ENCODE peak calls at places on chromosome 16, in five cellular contexts. P is HepG2, N is GM12878, G is K562, R is GM23338. K is an unnamed sample.

GRCh38 chr16:70438325-70438982 is 446 bp downstream of the ST3GAL2 start:
- DNase-seq in P (no peak), N (no peak), G (peak), R (peak), K (no peak)

GRCh38 chr16:24993722-24994686 is 21.2 kb downstream of the ARHGAP17 start:
- DNase-seq in P (peak), N (no peak), G (peak), R (no peak), K (no peak)

GRCh38 chr16:87358250-87358649 is 25.3 kb downstream of the FBXO31 start:
- DNase-seq in P (no peak), N (no peak), G (no peak), R (no peak), K (no peak)

GRCh38 chr16:56708418-56708817 is 21.5 kb upstream of the NUP93 start:
- DNase-seq in P (no peak), N (no peak), G (no peak), R (peak), K (no peak)

GRCh38 chr16:57867000-57867561 is 64.8 kb upstream of the KIFC3 start:
- DNase-seq in P (no peak), N (no peak), G (no peak), R (no peak), K (no peak)

GRCh38 chr16:24093049-24093448 is 163.1 kb upstream of the CACNG3 start:
- DNase-seq in P (no peak), N (no peak), G (no peak), R (no peak), K (no peak)

GRCh38 chr16:87226926-87227650 is 90.1 kb downstream of the C16orf95 start:
- DNase-seq in P (no peak), N (no peak), G (no peak), R (no peak), K (no peak)

GRCh38 chr16:72856797-72857196 is 191.1 kb downstream of the ZFHX3 start:
- DNase-seq in P (peak), N (no peak), G (no peak), R (peak), K (no peak)

GRCh38 chr16:88634994-88635670 is 3.2 kb upstream of the IL17C start:
- DNase-seq in P (no peak), N (no peak), G (no peak), R (no peak), K (no peak)

GRCh38 chr16:70391881-70392481 is 45.3 kb downstream of the DDX19A start:
- DNase-seq in P (no peak), N (no peak), G (no peak), R (no peak), K (no peak)

GRCh38 chr16:85227262-85227923 is 115.1 kb upstream of the CIBAR2 start:
- DNase-seq in P (no peak), N (peak), G (no peak), R (no peak), K (no peak)

GRCh38 chr16:87897563-87898505 is 28.5 kb upstream of the SLC7A5 start:
- DNase-seq in P (no peak), N (no peak), G (no peak), R (no peak), K (no peak)

GRCh38 chr16:65698943-65699342 is 577.1 kb upstream of the CDH11 start:
- DNase-seq in P (no peak), N (no peak), G (no peak), R (no peak), K (no peak)

GRCh38 chr16:871562-872330 is 71.2 kb upstream of the GNG13 start:
- DNase-seq in P (no peak), N (no peak), G (no peak), R (no peak), K (no peak)

GRCh38 chr16:56709686-56710040 is 20.3 kb upstream of the NUP93 start:
- DNase-seq in P (no peak), N (no peak), G (no peak), R (no peak), K (no peak)

GRCh38 chr16:56915311-56916105 is 16.4 kb upstream of the HERPUD1 start:
- DNase-seq in P (no peak), N (no peak), G (no peak), R (no peak), K (no peak)

GRCh38 chr16:72997141-72997542 is 50.8 kb downstream of the ZFHX3 start:
- DNase-seq in P (no peak), N (no peak), G (no peak), R (no peak), K (no peak)

GRCh38 chr16:985237-985636 is 3.7 kb downstream of the SOX8 start:
- DNase-seq in P (no peak), N (no peak), G (no peak), R (no peak), K (no peak)

GRCh38 chr16:19228057-19228456 is 57.5 kb upstream of the CLEC19A start:
- DNase-seq in P (no peak), N (no peak), G (no peak), R (peak), K (no peak)

GRCh38 chr16:4404247-4404966 is 12.0 kb downstream of the CORO7 start:
- DNase-seq in P (peak), N (no peak), G (peak), R (peak), K (peak)

GRCh38 chr16:66696669-66697630 is at the start of gene CMTM4:
- DNase-seq in P (peak), N (no peak), G (peak), R (peak), K (peak)

GRCh38 chr16:8847623-8848022 is 21.2 kb downstream of the CARHSP1 start:
- DNase-seq in P (no peak), N (no peak), G (no peak), R (no peak), K (no peak)

GRCh38 chr16:730666-731509 is 4.0 kb downstream of the HAGHL start:
- DNase-seq in P (no peak), N (no peak), G (no peak), R (no peak), K (no peak)

GRCh38 chr16:84940670-84941551 is 70.4 kb downstream of the ZDHHC7 start:
- DNase-seq in P (no peak), N (no peak), G (no peak), R (no peak), K (no peak)

GRCh38 chr16:73051216-73051615 is 3.3 kb upstream of the ZFHX3 start:
- DNase-seq in P (no peak), N (no peak), G (no peak), R (no peak), K (no peak)

GRCh38 chr16:50430076-50430475 is 61.3 kb upstream of the BRD7 start:
- DNase-seq in P (no peak), N (no peak), G (no peak), R (no peak), K (no peak)

GRCh38 chr16:84995666-84996065 is 15.7 kb downstream of the ZDHHC7 start:
- DNase-seq in P (no peak), N (no peak), G (no peak), R (no peak), K (no peak)

GRCh38 chr16:52825882-52826281 is 226.8 kb downstream of the CHD9NB start:
- DNase-seq in P (no peak), N (no peak), G (no peak), R (no peak), K (no peak)

GRCh38 chr16:66481081-66481942 is 54.2 kb downstream of the BEAN1 start:
- DNase-seq in P (no peak), N (no peak), G (no peak), R (no peak), K (no peak)

GRCh38 chr16:80092686-80093085 is 448.1 kb upstream of the DYNLRB2 start:
- DNase-seq in P (no peak), N (no peak), G (no peak), R (no peak), K (no peak)

GRCh38 chr16:88069397-88070168 is 118.3 kb downstream of the BANP start:
- DNase-seq in P (no peak), N (peak), G (no peak), R (no peak), K (no peak)

GRCh38 chr16:3530371-3530914 is 29.6 kb downstream of the CLUAP1 start:
- DNase-seq in P (no peak), N (no peak), G (no peak), R (no peak), K (no peak)

GRCh38 chr16:77732241-77732946 is 10.1 kb downstream of the NUDT7 start:
- DNase-seq in P (peak), N (no peak), G (no peak), R (no peak), K (no peak)

GRCh38 chr16:35745821-35746248 is 2286.4 kb downstream of the TP53TG3F start:
- DNase-seq in P (no peak), N (no peak), G (no peak), R (no peak), K (no peak)

GRCh38 chr16:84013787-84014569 is 28.6 kb downstream of the SLC38A8 start:
- DNase-seq in P (peak), N (peak), G (peak), R (peak), K (peak)

GRCh38 chr16:73692861-73693260 is 603.8 kb upstream of the PSMD7 start:
- DNase-seq in P (no peak), N (no peak), G (no peak), R (no peak), K (no peak)

GRCh38 chr16:9049241-9049640 is 42.2 kb upstream of the HAPSTR1 start:
- DNase-seq in P (no peak), N (no peak), G (no peak), R (no peak), K (no peak)

DNA sequence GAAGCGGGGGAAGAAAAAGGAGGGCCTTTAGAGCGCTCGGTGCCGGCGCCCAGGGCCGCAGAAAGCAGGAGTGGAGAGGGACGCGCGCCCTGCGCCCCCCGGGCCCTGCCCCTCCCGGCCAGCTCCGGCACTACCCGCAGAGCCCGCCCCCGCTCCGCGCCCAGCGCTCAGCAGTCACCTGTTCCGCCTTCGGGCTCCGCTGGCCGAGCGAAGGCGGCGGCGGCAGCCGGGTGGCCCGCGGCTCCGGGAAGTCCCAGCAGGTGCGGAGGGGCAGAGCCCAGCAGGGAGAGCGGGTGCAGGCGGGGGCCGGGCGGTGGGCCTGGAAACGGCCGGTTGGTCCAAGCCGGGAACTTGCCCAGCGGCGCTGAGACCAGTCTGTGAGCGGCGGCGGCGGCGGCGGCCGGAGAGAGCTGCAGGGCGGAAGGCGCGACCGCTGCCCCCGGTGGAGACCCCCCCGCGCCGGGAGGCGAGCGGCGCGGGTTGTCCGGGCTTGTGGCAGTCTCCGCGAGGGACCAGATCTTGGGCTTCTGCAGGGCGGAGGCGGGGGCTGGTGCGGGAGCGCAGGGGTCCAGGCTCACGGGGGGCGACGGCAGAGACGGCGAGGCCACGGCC is 2.2 kb downstream of the IRX3 start:
- DNase-seq in P (no peak), N (no peak), G (no peak), R (peak), K (no peak)
- TF ChIP-seq CREB1 in P (no peak), N (no peak), G (no peak), R (no peak), K (no peak)

DNA sequence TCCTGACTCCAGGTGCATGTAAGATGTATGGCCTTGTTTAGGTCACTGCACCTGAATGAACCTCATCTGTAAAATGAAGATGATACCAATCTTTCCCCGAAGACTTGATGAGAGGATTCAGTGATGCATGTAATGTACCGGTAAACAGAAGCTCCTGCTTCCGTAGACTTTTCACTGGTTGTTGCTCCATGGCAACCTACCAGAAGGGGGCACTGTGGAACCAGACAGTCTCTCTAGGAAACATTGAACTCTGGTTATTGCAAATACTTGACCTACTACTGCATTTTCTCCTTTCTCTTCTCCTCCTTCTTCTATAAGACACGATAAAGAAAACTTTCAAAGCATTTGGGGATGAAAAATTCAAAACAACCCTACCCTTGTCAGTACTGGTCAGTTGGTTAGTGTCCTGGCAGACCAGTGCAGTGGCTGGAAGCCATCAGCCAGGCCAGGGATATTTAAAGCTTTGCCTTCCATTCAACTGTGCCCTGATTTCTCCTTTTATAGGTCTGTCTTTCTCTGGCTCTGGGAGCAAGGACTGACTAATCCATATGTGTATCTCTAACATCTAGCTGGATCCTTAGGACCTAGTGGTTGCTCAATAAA is 667.4 kb upstream of the SALL1 start:
- DNase-seq in P (peak), N (no peak), G (peak), R (peak), K (peak)
- TF ChIP-seq CREB1 in P (no peak), N (no peak), G (no peak), R (no peak), K (no peak)

GRCh38 chr16:10525214-10525825 is 55.1 kb downstream of the EMP2 start:
- DNase-seq in P (no peak), N (no peak), G (no peak), R (no peak), K (no peak)
- TF ChIP-seq CREB1 in P (no peak), N (no peak), G (no peak), R (no peak), K (no peak)

GRCh38 chr16:67881557-67882220 is 3.0 kb upstream of the NRN1L start:
- DNase-seq in P (no peak), N (no peak), G (no peak), R (no peak), K (no peak)

GRCh38 chr16:67883872-67884261 is 818 bp upstream of the NRN1L start:
- DNase-seq in P (peak), N (no peak), G (peak), R (peak), K (no peak)

GRCh38 chr16:67884684-67885083 is at the start of gene NRN1L:
- DNase-seq in P (no peak), N (no peak), G (peak), R (peak), K (peak)

GRCh38 chr16:67882374-67883145 is 2.1 kb upstream of the NRN1L start:
- DNase-seq in P (no peak), N (no peak), G (no peak), R (no peak), K (no peak)

DNA sequence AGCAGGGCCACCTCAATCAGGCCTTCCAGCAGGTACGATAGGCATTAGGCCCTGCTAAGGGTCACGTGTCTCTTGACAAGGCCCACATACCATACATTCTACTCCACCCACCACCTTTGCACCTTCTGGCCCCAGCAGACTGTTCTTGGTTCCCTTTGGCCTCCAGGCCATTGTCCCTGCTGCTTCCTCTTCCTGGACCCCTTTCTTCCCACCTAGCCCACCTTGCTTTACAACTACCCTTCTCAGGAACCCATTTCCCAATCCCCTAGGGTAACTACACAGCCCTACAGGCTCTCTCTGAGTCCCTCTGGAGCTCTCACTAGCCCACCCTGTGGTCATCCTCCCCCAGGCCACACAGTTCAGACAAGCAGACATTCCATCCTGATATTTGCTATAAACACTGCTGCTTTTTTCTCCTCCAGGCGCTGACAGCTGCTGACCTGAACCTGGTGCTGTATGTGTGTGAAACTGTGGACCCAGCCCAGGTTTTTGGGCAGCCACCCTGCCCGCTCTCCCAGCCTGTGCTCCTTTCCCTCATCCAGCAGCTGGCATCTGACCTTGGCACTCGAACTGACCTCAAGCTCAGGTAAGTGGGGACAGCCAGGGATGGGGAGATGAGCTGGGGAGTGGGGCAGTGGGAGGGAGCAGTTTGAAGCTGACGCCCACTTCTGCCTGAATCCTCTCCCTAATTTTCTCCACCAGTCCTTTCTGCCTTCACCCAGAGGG is 1.4 kb upstream of the NRN1L start:
- DNase-seq in P (peak), N (no peak), G (no peak), R (no peak), K (no peak)
- TF ChIP-seq CREB1 in P (no peak), N (no peak), G (no peak), R (no peak), K (no peak)

GRCh38 chr16:28063047-28063521 is 430 bp downstream of the GSG1L start:
- DNase-seq in P (no peak), N (no peak), G (no peak), R (peak), K (no peak)
- TF ChIP-seq CREB1 in P (no peak), N (no peak), G (no peak), R (no peak), K (no peak)

GRCh38 chr16:11372924-11373306 is 27.7 kb downstream of the RMI2 start:
- DNase-seq in P (no peak), N (no peak), G (no peak), R (no peak), K (no peak)

GRCh38 chr16:11367483-11367906 is 22.2 kb downstream of the RMI2 start:
- DNase-seq in P (no peak), N (no peak), G (peak), R (no peak), K (no peak)

GRCh38 chr16:11372073-11372923 is 27.0 kb downstream of the RMI2 start:
- DNase-seq in P (no peak), N (no peak), G (no peak), R (no peak), K (no peak)

GRCh38 chr16:11374255-11374654 is 29.0 kb downstream of the RMI2 start:
- DNase-seq in P (no peak), N (no peak), G (no peak), R (no peak), K (no peak)

GRCh38 chr16:11370084-11370931 is 25.0 kb downstream of the RMI2 start:
- DNase-seq in P (peak), N (peak), G (no peak), R (no peak), K (no peak)
- TF ChIP-seq CREB1 in P (no peak), N (no peak), G (no peak), R (no peak), K (no peak)

GRCh38 chr16:71499775-71500364 is 10.7 kb upstream of the ZNF19 start:
- DNase-seq in P (peak), N (peak), G (peak), R (peak), K (no peak)
- TF ChIP-seq CREB1 in P (no peak), N (no peak), G (no peak), R (no peak), K (no peak)

GRCh38 chr16:89958068-89958467 is 9.5 kb downstream of the DEF8 start:
- DNase-seq in P (peak), N (no peak), G (peak), R (peak), K (peak)
- TF ChIP-seq CREB1 in P (no peak), N (no peak), G (no peak), R (no peak), K (peak)